ENCODE peak calls at places on chromosome 7, in ten cellular contexts. Z is RKO; L is GM13977; G is left colon; Y is foreskin keratinocyte; V is stimulated activated CD4-positive, alpha-beta T cell treated with anti-CD3 and anti-CD28 coated beads, Interleukin-15, amount 100 ng/mL, for 24 hours; M is omental fat pad; E is activated CD4-positive, alpha-beta T cell treated with anti-CD3 and anti-CD28 coated beads for 48 hours; I is AG10803; N is LoVo. T is an unnamed sample.

GRCh38 chr7:120554960-120555571 is 282.1 kb downstream of the KCND2 start:
- DNase-seq in Z (peak; percentile 79), L (peak; percentile 23), G (peak; percentile 14), Y (no peak), V (peak; percentile 14), M (no peak), E (peak; percentile 10), I (peak; percentile 36), N (peak; percentile 51), T (peak; percentile 65)

GRCh38 chr7:34320926-34321609 is 336.9 kb upstream of the NPSR1 start:
- DNase-seq in Z (peak; percentile 59), L (peak; percentile 74), G (peak; percentile 67), Y (peak; percentile 50), V (peak; percentile 47), M (peak; percentile 28), E (peak; percentile 58), I (peak; percentile 77), N (peak; percentile 81), T (peak; percentile 65)

GRCh38 chr7:32318300-32319018 is 171.7 kb downstream of the LSM5 start:
- DNase-seq in Z (no peak), L (no peak), G (no peak), Y (no peak), V (no peak), M (no peak), E (no peak), I (no peak), N (no peak), T (no peak)

GRCh38 chr7:155456772-155457543 is 971 bp upstream of the EN2 start:
- DNase-seq in Z (no peak), L (peak; percentile 83), G (peak; percentile 72), Y (no peak), V (peak; percentile 59), M (no peak), E (no peak), I (peak; percentile 33), N (no peak), T (peak; percentile 47)

GRCh38 chr7:51019231-51019844 is 236.6 kb upstream of the GRB10 start:
- DNase-seq in Z (no peak), L (no peak), G (no peak), Y (no peak), V (no peak), M (no peak), E (no peak), I (peak; percentile 71), N (no peak), T (peak; percentile 93)

GRCh38 chr7:131610007-131610406 is 53.6 kb upstream of the PODXL start:
- DNase-seq in Z (no peak), L (no peak), G (no peak), Y (no peak), V (no peak), M (no peak), E (no peak), I (no peak), N (no peak), T (no peak)

GRCh38 chr7:32200593-32200992 is 130.4 kb upstream of the PDE1C start:
- DNase-seq in Z (no peak), L (no peak), G (no peak), Y (no peak), V (no peak), M (no peak), E (no peak), I (no peak), N (no peak), T (no peak)

GRCh38 chr7:27179503-27180430 is 5.3 kb downstream of the HOXA11 start:
- DNase-seq in Z (peak; percentile 82), L (peak; percentile 82), G (peak; percentile 87), Y (no peak), V (peak; percentile 74), M (peak; percentile 33), E (peak; percentile 76), I (peak; percentile 82), N (peak; percentile 93), T (peak; percentile 27)

GRCh38 chr7:116495737-116496136 is 3.8 kb upstream of the CAV2 start:
- DNase-seq in Z (no peak), L (no peak), G (no peak), Y (peak; percentile 30), V (no peak), M (no peak), E (no peak), I (peak; percentile 66), N (no peak), T (peak; percentile 67)